ENCODE peak calls at places on chromosomes 13 and 19, in five cellular contexts. Q is SK-N-SH, W is H1, I is GM12892, D is K562. A is an unnamed sample.
A peak's percentile ranks its signal among the peaks of the same experiment; 100 is the strongest.

GRCh38 chr19:28313633-28314032 is 899.3 kb downstream of the UQCRFS1 start:
- DNase-seq in Q (no peak), W (no peak), D (no peak), I (no peak), A (no peak)

GRCh38 chr19:49546825-49547565 is 19.2 kb downstream of the RCN3 start:
- DNase-seq in D (peak; percentile 89), W (peak; percentile 47), Q (peak; percentile 83), I (no peak), A (no peak)

GRCh38 chr13:27997904-27998522 is 9.5 kb upstream of the URAD start:
- DNase-seq in D (peak; percentile 68), Q (no peak), I (no peak), W (no peak), A (no peak)

GRCh38 chr13:23567792-23568480 is 2.3 kb upstream of the TNFRSF19 start:
- DNase-seq in Q (no peak), W (no peak), D (no peak), I (no peak), A (no peak)

GRCh38 chr19:17929056-17929455 is 3.8 kb upstream of the CCDC124 start:
- DNase-seq in I (no peak), D (no peak), Q (no peak), W (no peak), A (no peak)

GRCh38 chr19:14248578-14249011 is 42.6 kb upstream of the ADGRL1 start:
- DNase-seq in W (peak; percentile 84), I (no peak), D (no peak), Q (peak; percentile 85), A (no peak)

GRCh38 chr13:72194531-72194930 is 327.5 kb upstream of the DACH1 start:
- DNase-seq in D (no peak), W (no peak), I (no peak), Q (no peak), A (no peak)

GRCh38 chr13:85212692-85213091 is 586.5 kb downstream of the SLITRK6 start:
- DNase-seq in W (no peak), D (no peak), I (no peak), Q (no peak), A (no peak)

GRCh38 chr19:33902802-33903488 is 106.3 kb downstream of the KCTD15 start:
- DNase-seq in W (no peak), D (peak; percentile 75), Q (peak; percentile 76), I (no peak), A (no peak)

GRCh38 chr19:12733369-12733896 is 1.1 kb downstream of the TRIR start:
- DNase-seq in D (peak; percentile 81), I (no peak), W (no peak), Q (peak; percentile 76), A (no peak)

GRCh38 chr13:21106089-21106488 is 44.7 kb upstream of the LATS2 start:
- DNase-seq in I (no peak), W (no peak), D (no peak), Q (no peak), A (no peak)

GRCh38 chr13:52447815-52448552 is 2.5 kb downstream of the VPS36 start:
- DNase-seq in D (peak; percentile 11), Q (no peak), W (no peak), I (no peak), A (no peak)

GRCh38 chr13:73952683-73953082 is 181.5 kb downstream of the KLF12 start:
- DNase-seq in Q (no peak), D (no peak), W (no peak), I (no peak), A (no peak)

DNA sequence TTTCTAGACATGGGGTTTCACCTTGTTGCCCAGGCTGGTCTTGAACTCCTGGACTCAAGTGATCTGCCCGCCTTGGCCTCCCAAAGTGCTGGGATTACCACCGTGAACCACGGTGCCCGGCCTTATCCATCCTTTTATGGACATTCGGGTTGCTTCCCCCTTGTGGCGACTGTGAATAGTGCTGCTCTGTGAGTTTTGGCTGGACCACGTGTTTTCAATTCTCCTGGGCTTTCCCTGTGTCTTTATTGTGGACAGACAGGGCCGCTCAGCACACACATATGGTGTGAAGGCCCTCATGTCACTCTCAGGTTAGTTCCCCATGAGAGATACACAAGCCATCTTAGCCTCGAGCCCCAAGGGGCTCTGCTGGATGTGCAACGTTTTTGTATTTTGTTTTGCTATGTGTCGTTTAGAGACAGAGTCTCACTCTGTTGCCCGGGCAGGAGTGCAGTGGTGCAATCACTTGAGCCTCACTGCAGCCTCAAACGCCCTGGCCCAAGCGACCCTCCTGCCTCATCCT is 40.5 kb downstream of the MAU2 start:
- DNase-seq in I (no peak), Q (peak; percentile 84), D (peak; percentile 90), W (peak; percentile 71), A (peak; percentile 51)
- TF ChIP-seq POLR2AphosphoS5 in I (no peak), Q (no peak), D (no peak), W (no peak), A (no peak)

GRCh38 chr19:8639821-8640401 is 9.5 kb downstream of the NFILZ start:
- DNase-seq in W (no peak), Q (no peak), D (no peak), I (no peak), A (no peak)

GRCh38 chr19:8638078-8638619 is 7.7 kb downstream of the NFILZ start:
- DNase-seq in D (no peak), Q (no peak), W (no peak), I (no peak), A (no peak)

GRCh38 chr19:8641221-8641907 is 10.9 kb downstream of the NFILZ start:
- DNase-seq in I (no peak), Q (no peak), D (no peak), W (no peak), A (no peak)

GRCh38 chr19:8641908-8642547 is 11.6 kb downstream of the NFILZ start:
- DNase-seq in W (no peak), D (peak; percentile 47), Q (peak; percentile 44), I (no peak), A (no peak)

DNA sequence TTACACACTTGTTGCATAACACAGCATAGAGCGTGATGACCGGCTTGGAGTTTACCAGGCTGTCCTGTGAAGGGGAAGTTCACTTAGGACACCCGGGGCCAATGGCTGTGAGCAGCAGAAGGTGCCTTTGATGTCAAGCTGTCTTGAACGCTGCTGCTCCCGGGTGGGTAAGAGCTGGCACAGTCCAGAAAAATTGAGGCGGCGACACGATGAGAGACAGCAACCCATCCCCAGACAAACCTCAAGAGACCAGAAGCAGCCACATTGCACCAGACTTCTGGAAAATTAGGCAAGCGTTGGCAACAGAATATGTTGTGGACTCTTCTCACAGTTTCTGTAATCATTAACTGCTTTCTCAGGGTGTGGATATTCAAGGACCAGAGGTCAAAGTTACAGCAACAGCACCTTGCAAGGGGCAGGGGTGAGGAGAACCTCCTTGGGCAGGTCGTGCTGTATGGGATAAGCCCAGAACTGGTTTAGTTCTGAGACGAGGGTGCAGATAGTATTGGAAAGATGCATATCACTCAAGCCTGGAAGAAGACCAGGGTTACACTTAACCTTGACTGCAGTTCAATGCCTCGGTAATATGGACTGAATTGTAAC is 10.1 kb downstream of the NFILZ start:
- DNase-seq in Q (no peak), D (no peak), W (no peak), I (no peak), A (no peak)
- TF ChIP-seq TAF1 in Q (no peak), D (no peak), W (no peak), I (no peak), A (no peak)

GRCh38 chr19:46730187-46730586 is 13.3 kb upstream of the PRKD2 start:
- DNase-seq in Q (no peak), W (no peak), I (no peak), D (no peak), A (no peak)

GRCh38 chr19:46731584-46731983 is 14.3 kb upstream of the FKRP start:
- DNase-seq in W (no peak), Q (no peak), I (no peak), D (peak; percentile 23), A (no peak)

GRCh38 chr19:46730595-46730994 is 13.7 kb upstream of the PRKD2 start:
- DNase-seq in W (no peak), I (no peak), Q (no peak), D (no peak), A (no peak)

GRCh38 chr19:46732172-46732938 is 13.5 kb upstream of the FKRP start:
- DNase-seq in D (peak; percentile 21), W (no peak), I (no peak), Q (no peak), A (no peak)

DNA sequence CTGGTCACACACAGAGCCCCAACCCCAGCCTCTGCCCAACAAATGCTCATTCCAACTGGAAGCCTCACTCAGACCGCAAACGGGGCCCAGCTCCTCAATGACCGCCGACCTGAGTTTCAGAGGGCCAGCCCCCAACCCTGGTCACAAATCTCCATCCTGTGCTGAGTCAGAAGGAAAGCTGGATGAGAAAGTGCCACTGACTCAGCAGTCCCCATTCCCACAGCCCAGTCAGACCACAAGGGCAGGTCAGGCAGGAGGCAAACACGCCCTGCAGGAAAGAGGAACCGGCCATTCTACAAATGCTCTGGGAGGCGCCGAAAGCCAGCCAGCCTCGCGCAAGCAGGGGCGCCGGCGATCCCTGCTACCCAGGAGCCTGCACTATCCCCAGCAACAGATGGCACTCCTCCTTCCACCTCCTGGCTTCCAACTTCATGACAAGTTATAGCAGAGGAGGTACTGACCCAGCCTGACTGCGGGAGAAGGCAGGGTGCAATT is 14.1 kb upstream of the PRKD2 start:
- DNase-seq in D (peak; percentile 87), Q (no peak), I (no peak), W (no peak), A (no peak)
- TF ChIP-seq POLR2AphosphoS5 in D (peak; percentile 20), Q (no peak), I (no peak), W (no peak), A (no peak)

GRCh38 chr19:40960780-40961179 is 30.3 kb upstream of the CYP2B6 start:
- DNase-seq in I (no peak), D (no peak), W (no peak), Q (no peak), A (no peak)
- TF ChIP-seq TAF1 in I (no peak), D (no peak), W (no peak), Q (no peak), A (no peak)

GRCh38 chr19:8050274-8051096 is 2.1 kb upstream of the CCL25 start:
- DNase-seq in D (peak; percentile 100), I (peak; percentile 85), W (peak; percentile 100), Q (peak; percentile 98), A (peak; percentile 89)
- TF ChIP-seq POLR2AphosphoS5 in D (peak; percentile 56), I (peak; percentile 40), W (peak; percentile 60), Q (no peak), A (peak; percentile 41)

A was measured in GM12891.